ENCODE peak calls at places on chromosomes 13 and 19, in four cellular contexts. One of them, this sample, is unnamed.

GRCh38 chr19:38730731-38731589 is 13.3 kb downstream of the CAPN12 start:
- DNase-seq in activated CD4-positive, CD25-positive, alpha-beta regulatory T cell: no peak
- DNase-seq in stimulated activated CD4-positive, alpha-beta T cell treated with anti-CD3 and anti-CD28 coated beads, Interleukin-2, amount 100 ng/mL, for 24 hours: no peak
- DNase-seq in AG08396: no peak
- DNase-seq in this sample: no peak

GRCh38 chr19:54209058-54209747 is 8.5 kb downstream of the RPS9 start:
- DNase-seq in activated CD4-positive, CD25-positive, alpha-beta regulatory T cell: no peak
- DNase-seq in AG08396: no peak
- DNase-seq in stimulated activated CD4-positive, alpha-beta T cell treated with anti-CD3 and anti-CD28 coated beads, Interleukin-2, amount 100 ng/mL, for 24 hours: peak
- DNase-seq in this sample: no peak

GRCh38 chr13:26719356-26719945 is 41.1 kb downstream of the GPR12 start:
- DNase-seq in AG08396: no peak
- DNase-seq in stimulated activated CD4-positive, alpha-beta T cell treated with anti-CD3 and anti-CD28 coated beads, Interleukin-2, amount 100 ng/mL, for 24 hours: no peak
- DNase-seq in activated CD4-positive, CD25-positive, alpha-beta regulatory T cell: no peak
- DNase-seq in this sample: no peak

GRCh38 chr13:111209613-111210012 is 94.5 kb downstream of the ARHGEF7 start:
- DNase-seq in activated CD4-positive, CD25-positive, alpha-beta regulatory T cell: no peak
- DNase-seq in AG08396: no peak
- DNase-seq in stimulated activated CD4-positive, alpha-beta T cell treated with anti-CD3 and anti-CD28 coated beads, Interleukin-2, amount 100 ng/mL, for 24 hours: no peak
- DNase-seq in this sample: no peak

GRCh38 chr19:52007805-52008557 is at the start of gene ZNF615:
- DNase-seq in stimulated activated CD4-positive, alpha-beta T cell treated with anti-CD3 and anti-CD28 coated beads, Interleukin-2, amount 100 ng/mL, for 24 hours: peak
- DNase-seq in AG08396: peak
- DNase-seq in activated CD4-positive, CD25-positive, alpha-beta regulatory T cell: peak
- DNase-seq in this sample: peak

GRCh38 chr19:29677001-29677781 is 11.9 kb downstream of the PLEKHF1 start:
- DNase-seq in AG08396: no peak
- DNase-seq in activated CD4-positive, CD25-positive, alpha-beta regulatory T cell: no peak
- DNase-seq in stimulated activated CD4-positive, alpha-beta T cell treated with anti-CD3 and anti-CD28 coated beads, Interleukin-2, amount 100 ng/mL, for 24 hours: no peak
- DNase-seq in this sample: no peak

GRCh38 chr19:54461201-54462071 is 2.1 kb downstream of the LENG9 start:
- DNase-seq in activated CD4-positive, CD25-positive, alpha-beta regulatory T cell: no peak
- DNase-seq in stimulated activated CD4-positive, alpha-beta T cell treated with anti-CD3 and anti-CD28 coated beads, Interleukin-2, amount 100 ng/mL, for 24 hours: no peak
- DNase-seq in AG08396: no peak
- DNase-seq in this sample: no peak

GRCh38 chr13:35797946-35798345 is 321.5 kb upstream of the MAB21L1 start:
- DNase-seq in stimulated activated CD4-positive, alpha-beta T cell treated with anti-CD3 and anti-CD28 coated beads, Interleukin-2, amount 100 ng/mL, for 24 hours: no peak
- DNase-seq in activated CD4-positive, CD25-positive, alpha-beta regulatory T cell: no peak
- DNase-seq in AG08396: no peak
- DNase-seq in this sample: no peak

GRCh38 chr13:24512208-24513068 is at the start of gene PARP4:
- DNase-seq in stimulated activated CD4-positive, alpha-beta T cell treated with anti-CD3 and anti-CD28 coated beads, Interleukin-2, amount 100 ng/mL, for 24 hours: peak
- DNase-seq in activated CD4-positive, CD25-positive, alpha-beta regulatory T cell: peak
- DNase-seq in AG08396: peak
- DNase-seq in this sample: peak

GRCh38 chr13:98761126-98761978 is 8.9 kb upstream of the SLC15A1 start:
- DNase-seq in AG08396: peak
- DNase-seq in stimulated activated CD4-positive, alpha-beta T cell treated with anti-CD3 and anti-CD28 coated beads, Interleukin-2, amount 100 ng/mL, for 24 hours: no peak
- DNase-seq in activated CD4-positive, CD25-positive, alpha-beta regulatory T cell: no peak
- DNase-seq in this sample: no peak

GRCh38 chr13:47764817-47765216 is 236.3 kb downstream of the SUCLA2 start:
- DNase-seq in AG08396: no peak
- DNase-seq in activated CD4-positive, CD25-positive, alpha-beta regulatory T cell: no peak
- DNase-seq in stimulated activated CD4-positive, alpha-beta T cell treated with anti-CD3 and anti-CD28 coated beads, Interleukin-2, amount 100 ng/mL, for 24 hours: no peak
- DNase-seq in this sample: no peak

GRCh38 chr19:16078759-16079707 is 2.7 kb downstream of the TPM4 start:
- DNase-seq in activated CD4-positive, CD25-positive, alpha-beta regulatory T cell: no peak
- DNase-seq in AG08396: peak
- DNase-seq in stimulated activated CD4-positive, alpha-beta T cell treated with anti-CD3 and anti-CD28 coated beads, Interleukin-2, amount 100 ng/mL, for 24 hours: peak
- DNase-seq in this sample: peak

GRCh38 chr13:46679369-46680180 is 117.4 kb downstream of the ESD start:
- DNase-seq in activated CD4-positive, CD25-positive, alpha-beta regulatory T cell: no peak
- DNase-seq in stimulated activated CD4-positive, alpha-beta T cell treated with anti-CD3 and anti-CD28 coated beads, Interleukin-2, amount 100 ng/mL, for 24 hours: no peak
- DNase-seq in AG08396: peak
- DNase-seq in this sample: no peak

GRCh38 chr19:46411088-46412033 is 2.0 kb downstream of the CCDC8 start:
- DNase-seq in AG08396: no peak
- DNase-seq in stimulated activated CD4-positive, alpha-beta T cell treated with anti-CD3 and anti-CD28 coated beads, Interleukin-2, amount 100 ng/mL, for 24 hours: no peak
- DNase-seq in activated CD4-positive, CD25-positive, alpha-beta regulatory T cell: no peak
- DNase-seq in this sample: no peak